ENCODE peak calls at places on chromosomes 16 and 17, in eight cellular contexts. One of them, this sample, is unnamed.

GRCh38 chr17:80858301-80859003 is 133.2 kb upstream of the CHMP6 start:
- DNase-seq in pancreas: no peak
- DNase-seq in A549: no peak
- DNase-seq in activated T-helper 1 cell treated with Interleukin-2 at 50 U/mL for 16 hours: no peak
- DNase-seq in transverse colon: no peak
- DNase-seq in OCI-M1: no peak
- DNase-seq in T-helper 1 cell: no peak
- DNase-seq in psoas muscle: peak
- DNase-seq in this sample: no peak

GRCh38 chr16:16966439-16966838 is 504.3 kb downstream of the XYLT1 start:
- DNase-seq in pancreas: no peak
- DNase-seq in A549: no peak
- DNase-seq in activated T-helper 1 cell treated with Interleukin-2 at 50 U/mL for 16 hours: no peak
- DNase-seq in transverse colon: no peak
- DNase-seq in OCI-M1: no peak
- DNase-seq in T-helper 1 cell: no peak
- DNase-seq in psoas muscle: no peak
- DNase-seq in this sample: no peak

GRCh38 chr16:88733630-88734360 is 27.5 kb downstream of the CTU2 start:
- DNase-seq in pancreas: no peak
- DNase-seq in A549: no peak
- DNase-seq in activated T-helper 1 cell treated with Interleukin-2 at 50 U/mL for 16 hours: no peak
- DNase-seq in transverse colon: no peak
- DNase-seq in OCI-M1: no peak
- DNase-seq in T-helper 1 cell: no peak
- DNase-seq in psoas muscle: no peak
- DNase-seq in this sample: no peak

GRCh38 chr17:36889955-36890354 is 47.3 kb upstream of the LHX1 start:
- DNase-seq in pancreas: no peak
- DNase-seq in A549: no peak
- DNase-seq in activated T-helper 1 cell treated with Interleukin-2 at 50 U/mL for 16 hours: no peak
- DNase-seq in transverse colon: no peak
- DNase-seq in OCI-M1: peak
- DNase-seq in T-helper 1 cell: no peak
- DNase-seq in psoas muscle: no peak
- DNase-seq in this sample: no peak

GRCh38 chr16:86025706-86026105 is 126.7 kb downstream of the IRF8 start:
- DNase-seq in pancreas: no peak
- DNase-seq in A549: no peak
- DNase-seq in activated T-helper 1 cell treated with Interleukin-2 at 50 U/mL for 16 hours: no peak
- DNase-seq in transverse colon: no peak
- DNase-seq in OCI-M1: no peak
- DNase-seq in T-helper 1 cell: no peak
- DNase-seq in psoas muscle: no peak
- DNase-seq in this sample: no peak

GRCh38 chr17:74024871-74025531 is 178.5 kb upstream of the RPL38 start:
- DNase-seq in pancreas: no peak
- DNase-seq in A549: no peak
- DNase-seq in activated T-helper 1 cell treated with Interleukin-2 at 50 U/mL for 16 hours: no peak
- DNase-seq in transverse colon: no peak
- DNase-seq in OCI-M1: peak
- DNase-seq in T-helper 1 cell: no peak
- DNase-seq in psoas muscle: peak
- DNase-seq in this sample: no peak

GRCh38 chr17:55770220-55770870 is 19.5 kb downstream of the PCTP start:
- DNase-seq in pancreas: no peak
- DNase-seq in A549: peak
- DNase-seq in activated T-helper 1 cell treated with Interleukin-2 at 50 U/mL for 16 hours: no peak
- DNase-seq in transverse colon: no peak
- DNase-seq in OCI-M1: peak
- DNase-seq in T-helper 1 cell: no peak
- DNase-seq in psoas muscle: no peak
- DNase-seq in this sample: no peak

GRCh38 chr17:57955183-57955952 is at the start of gene CUEDC1:
- DNase-seq in pancreas: peak
- DNase-seq in A549: peak
- DNase-seq in activated T-helper 1 cell treated with Interleukin-2 at 50 U/mL for 16 hours: peak
- DNase-seq in transverse colon: peak
- DNase-seq in OCI-M1: peak
- DNase-seq in T-helper 1 cell: peak
- DNase-seq in psoas muscle: peak
- DNase-seq in this sample: peak

GRCh38 chr16:88430524-88431446 is 22.3 kb upstream of the ZFPM1 start:
- DNase-seq in pancreas: no peak
- DNase-seq in A549: no peak
- DNase-seq in activated T-helper 1 cell treated with Interleukin-2 at 50 U/mL for 16 hours: peak
- DNase-seq in transverse colon: peak
- DNase-seq in OCI-M1: peak
- DNase-seq in T-helper 1 cell: peak
- DNase-seq in psoas muscle: no peak
- DNase-seq in this sample: peak

GRCh38 chr17:19002805-19003542 is 1.6 kb downstream of the FAM83G start:
- DNase-seq in pancreas: no peak
- DNase-seq in A549: no peak
- DNase-seq in activated T-helper 1 cell treated with Interleukin-2 at 50 U/mL for 16 hours: no peak
- DNase-seq in transverse colon: no peak
- DNase-seq in OCI-M1: no peak
- DNase-seq in T-helper 1 cell: no peak
- DNase-seq in psoas muscle: no peak
- DNase-seq in this sample: peak

GRCh38 chr16:88013091-88013609 is 61.9 kb downstream of the BANP start:
- DNase-seq in pancreas: no peak
- DNase-seq in A549: no peak
- DNase-seq in activated T-helper 1 cell treated with Interleukin-2 at 50 U/mL for 16 hours: no peak
- DNase-seq in transverse colon: peak
- DNase-seq in OCI-M1: no peak
- DNase-seq in T-helper 1 cell: no peak
- DNase-seq in psoas muscle: no peak
- DNase-seq in this sample: no peak

GRCh38 chr17:39591958-39592954 is 15.5 kb downstream of the NEUROD2 start:
- DNase-seq in pancreas: peak
- DNase-seq in A549: peak
- DNase-seq in activated T-helper 1 cell treated with Interleukin-2 at 50 U/mL for 16 hours: no peak
- DNase-seq in transverse colon: peak
- DNase-seq in OCI-M1: peak
- DNase-seq in T-helper 1 cell: no peak
- DNase-seq in psoas muscle: no peak
- DNase-seq in this sample: no peak

GRCh38 chr17:50154604-50155003 is 4.1 kb upstream of the PPP1R9B start:
- DNase-seq in pancreas: no peak
- DNase-seq in A549: no peak
- DNase-seq in activated T-helper 1 cell treated with Interleukin-2 at 50 U/mL for 16 hours: no peak
- DNase-seq in transverse colon: peak
- DNase-seq in OCI-M1: no peak
- DNase-seq in T-helper 1 cell: no peak
- DNase-seq in psoas muscle: peak
- DNase-seq in this sample: no peak

GRCh38 chr17:57599271-57600045 is 145.6 kb downstream of the CCDC182 start:
- DNase-seq in pancreas: no peak
- DNase-seq in A549: no peak
- DNase-seq in activated T-helper 1 cell treated with Interleukin-2 at 50 U/mL for 16 hours: no peak
- DNase-seq in transverse colon: no peak
- DNase-seq in OCI-M1: peak
- DNase-seq in T-helper 1 cell: peak
- DNase-seq in psoas muscle: no peak
- DNase-seq in this sample: no peak

GRCh38 chr16:64398795-64399194 is 723.1 kb downstream of the CDH11 start:
- DNase-seq in pancreas: no peak
- DNase-seq in A549: no peak
- DNase-seq in activated T-helper 1 cell treated with Interleukin-2 at 50 U/mL for 16 hours: no peak
- DNase-seq in transverse colon: no peak
- DNase-seq in OCI-M1: no peak
- DNase-seq in T-helper 1 cell: no peak
- DNase-seq in psoas muscle: no peak
- DNase-seq in this sample: no peak

GRCh38 chr17:45172541-45173286 is 11.0 kb downstream of the HEXIM2 start:
- DNase-seq in pancreas: peak
- DNase-seq in A549: peak
- DNase-seq in activated T-helper 1 cell treated with Interleukin-2 at 50 U/mL for 16 hours: peak
- DNase-seq in transverse colon: peak
- DNase-seq in OCI-M1: no peak
- DNase-seq in T-helper 1 cell: peak
- DNase-seq in psoas muscle: peak
- DNase-seq in this sample: peak

GRCh38 chr16:57525761-57526160 is 10.6 kb downstream of the CCDC102A start:
- DNase-seq in pancreas: no peak
- DNase-seq in A549: no peak
- DNase-seq in activated T-helper 1 cell treated with Interleukin-2 at 50 U/mL for 16 hours: no peak
- DNase-seq in transverse colon: no peak
- DNase-seq in OCI-M1: no peak
- DNase-seq in T-helper 1 cell: no peak
- DNase-seq in psoas muscle: no peak
- DNase-seq in this sample: no peak

GRCh38 chr16:67404740-67405226 is 11.5 kb upstream of the TPPP3 start:
- DNase-seq in pancreas: peak
- DNase-seq in A549: no peak
- DNase-seq in activated T-helper 1 cell treated with Interleukin-2 at 50 U/mL for 16 hours: no peak
- DNase-seq in transverse colon: peak
- DNase-seq in OCI-M1: no peak
- DNase-seq in T-helper 1 cell: no peak
- DNase-seq in psoas muscle: no peak
- DNase-seq in this sample: no peak

GRCh38 chr17:80101160-80101945 is at the start of gene GAA:
- DNase-seq in pancreas: peak
- DNase-seq in A549: peak
- DNase-seq in activated T-helper 1 cell treated with Interleukin-2 at 50 U/mL for 16 hours: peak
- DNase-seq in transverse colon: peak
- DNase-seq in OCI-M1: peak
- DNase-seq in T-helper 1 cell: peak
- DNase-seq in psoas muscle: peak
- DNase-seq in this sample: peak

GRCh38 chr16:347203-347602 is 5.3 kb downstream of the AXIN1 start:
- DNase-seq in pancreas: no peak
- DNase-seq in A549: no peak
- DNase-seq in activated T-helper 1 cell treated with Interleukin-2 at 50 U/mL for 16 hours: no peak
- DNase-seq in transverse colon: no peak
- DNase-seq in OCI-M1: no peak
- DNase-seq in T-helper 1 cell: no peak
- DNase-seq in psoas muscle: no peak
- DNase-seq in this sample: no peak

GRCh38 chr16:85583491-85584181 is 29.5 kb upstream of the GSE1 start:
- DNase-seq in pancreas: no peak
- DNase-seq in A549: no peak
- DNase-seq in activated T-helper 1 cell treated with Interleukin-2 at 50 U/mL for 16 hours: no peak
- DNase-seq in transverse colon: no peak
- DNase-seq in OCI-M1: no peak
- DNase-seq in T-helper 1 cell: no peak
- DNase-seq in psoas muscle: no peak
- DNase-seq in this sample: peak

GRCh38 chr16:57628008-57628781 is at the start of gene ADGRG1:
- DNase-seq in pancreas: peak
- DNase-seq in A549: peak
- DNase-seq in activated T-helper 1 cell treated with Interleukin-2 at 50 U/mL for 16 hours: no peak
- DNase-seq in transverse colon: no peak
- DNase-seq in OCI-M1: peak
- DNase-seq in T-helper 1 cell: peak
- DNase-seq in psoas muscle: peak
- DNase-seq in this sample: peak

GRCh38 chr17:58396173-58396572 is 21.2 kb downstream of the RNF43 start:
- DNase-seq in pancreas: no peak
- DNase-seq in A549: no peak
- DNase-seq in activated T-helper 1 cell treated with Interleukin-2 at 50 U/mL for 16 hours: no peak
- DNase-seq in transverse colon: no peak
- DNase-seq in OCI-M1: no peak
- DNase-seq in T-helper 1 cell: no peak
- DNase-seq in psoas muscle: no peak
- DNase-seq in this sample: no peak

GRCh38 chr17:78159575-78160158 is 8.7 kb upstream of the SYNGR2 start:
- DNase-seq in pancreas: no peak
- DNase-seq in A549: no peak
- DNase-seq in activated T-helper 1 cell treated with Interleukin-2 at 50 U/mL for 16 hours: no peak
- DNase-seq in transverse colon: no peak
- DNase-seq in OCI-M1: no peak
- DNase-seq in T-helper 1 cell: no peak
- DNase-seq in psoas muscle: no peak
- DNase-seq in this sample: peak

GRCh38 chr16:54926166-54926838 is 4.4 kb upstream of the IRX5 start:
- DNase-seq in pancreas: no peak
- DNase-seq in A549: no peak
- DNase-seq in activated T-helper 1 cell treated with Interleukin-2 at 50 U/mL for 16 hours: no peak
- DNase-seq in transverse colon: no peak
- DNase-seq in OCI-M1: peak
- DNase-seq in T-helper 1 cell: no peak
- DNase-seq in psoas muscle: no peak
- DNase-seq in this sample: no peak

GRCh38 chr16:5228369-5228768 is 130.8 kb upstream of the EEF2KMT start:
- DNase-seq in pancreas: no peak
- DNase-seq in A549: no peak
- DNase-seq in activated T-helper 1 cell treated with Interleukin-2 at 50 U/mL for 16 hours: no peak
- DNase-seq in transverse colon: no peak
- DNase-seq in OCI-M1: no peak
- DNase-seq in T-helper 1 cell: no peak
- DNase-seq in psoas muscle: no peak
- DNase-seq in this sample: no peak

GRCh38 chr17:77666881-77667395 is 291.6 kb upstream of the TNRC6C start:
- DNase-seq in pancreas: no peak
- DNase-seq in A549: no peak
- DNase-seq in activated T-helper 1 cell treated with Interleukin-2 at 50 U/mL for 16 hours: peak
- DNase-seq in transverse colon: peak
- DNase-seq in OCI-M1: peak
- DNase-seq in T-helper 1 cell: peak
- DNase-seq in psoas muscle: no peak
- DNase-seq in this sample: peak

GRCh38 chr16:80285089-80285488 is 255.7 kb upstream of the DYNLRB2 start:
- DNase-seq in pancreas: no peak
- DNase-seq in A549: peak
- DNase-seq in activated T-helper 1 cell treated with Interleukin-2 at 50 U/mL for 16 hours: no peak
- DNase-seq in transverse colon: no peak
- DNase-seq in OCI-M1: no peak
- DNase-seq in T-helper 1 cell: no peak
- DNase-seq in psoas muscle: no peak
- DNase-seq in this sample: no peak

GRCh38 chr17:52157603-52158449 is 688 bp downstream of the CA10 start:
- DNase-seq in pancreas: no peak
- DNase-seq in A549: no peak
- DNase-seq in activated T-helper 1 cell treated with Interleukin-2 at 50 U/mL for 16 hours: no peak
- DNase-seq in transverse colon: no peak
- DNase-seq in OCI-M1: no peak
- DNase-seq in T-helper 1 cell: no peak
- DNase-seq in psoas muscle: peak
- DNase-seq in this sample: no peak

GRCh38 chr16:30112197-30113030 is 923 bp downstream of the GDPD3 start:
- DNase-seq in pancreas: no peak
- DNase-seq in A549: peak
- DNase-seq in activated T-helper 1 cell treated with Interleukin-2 at 50 U/mL for 16 hours: peak
- DNase-seq in transverse colon: peak
- DNase-seq in OCI-M1: peak
- DNase-seq in T-helper 1 cell: peak
- DNase-seq in psoas muscle: peak
- DNase-seq in this sample: peak

GRCh38 chr17:81509048-81509686 is 3.4 kb downstream of the ACTG1 start:
- DNase-seq in pancreas: peak
- DNase-seq in A549: peak
- DNase-seq in activated T-helper 1 cell treated with Interleukin-2 at 50 U/mL for 16 hours: no peak
- DNase-seq in transverse colon: peak
- DNase-seq in OCI-M1: peak
- DNase-seq in T-helper 1 cell: peak
- DNase-seq in psoas muscle: no peak
- DNase-seq in this sample: peak

GRCh38 chr16:9107025-9107970 is 15.9 kb downstream of the HAPSTR1 start:
- DNase-seq in pancreas: no peak
- DNase-seq in A549: no peak
- DNase-seq in activated T-helper 1 cell treated with Interleukin-2 at 50 U/mL for 16 hours: no peak
- DNase-seq in transverse colon: no peak
- DNase-seq in OCI-M1: no peak
- DNase-seq in T-helper 1 cell: no peak
- DNase-seq in psoas muscle: no peak
- DNase-seq in this sample: no peak

GRCh38 chr17:33948299-33948698 is 306.8 kb upstream of the CCL2 start:
- DNase-seq in pancreas: no peak
- DNase-seq in A549: no peak
- DNase-seq in activated T-helper 1 cell treated with Interleukin-2 at 50 U/mL for 16 hours: no peak
- DNase-seq in transverse colon: no peak
- DNase-seq in OCI-M1: no peak
- DNase-seq in T-helper 1 cell: no peak
- DNase-seq in psoas muscle: no peak
- DNase-seq in this sample: no peak

GRCh38 chr17:42132941-42133340 is 10.3 kb downstream of the HSPB9 start:
- DNase-seq in pancreas: peak
- DNase-seq in A549: no peak
- DNase-seq in activated T-helper 1 cell treated with Interleukin-2 at 50 U/mL for 16 hours: no peak
- DNase-seq in transverse colon: peak
- DNase-seq in OCI-M1: peak
- DNase-seq in T-helper 1 cell: peak
- DNase-seq in psoas muscle: no peak
- DNase-seq in this sample: peak

This sample was measured in activated T-cell treated with anti-CD3 and anti-CD28 coated beads, Interleukin-2, amount 50 U/mL, for 48 hours.